ENCODE peak calls at places on chromosomes 7 and 10, in ten cellular contexts. V is lung, Y is PC-9, J is astrocyte of the spinal cord, F is fibroblast of pulmonary artery, L is fibroblast of villous mesenchyme, R is cardiac muscle cell, E is SK-N-SH, Z is colonic mucosa, C is endothelial cell of umbilical vein. A is an unnamed sample.

GRCh38 chr7:45233249-45233775 is 75.7 kb downstream of the RAMP3 start:
- DNase-seq in V (no peak), Y (no peak), J (no peak), F (no peak), L (no peak), R (no peak), E (no peak), Z (no peak), C (no peak), A (no peak)

GRCh38 chr7:95687759-95688343 is 84.5 kb upstream of the DYNC1I1 start:
- DNase-seq in V (no peak), Y (peak; percentile 21), J (peak; percentile 30), F (peak; percentile 67), L (peak; percentile 41), R (peak; percentile 47), E (no peak), Z (no peak), C (peak; percentile 29), A (peak; percentile 35)

GRCh38 chr10:89502556-89502955 is 32.8 kb downstream of the SLC16A12 start:
- DNase-seq in V (no peak), Y (no peak), J (peak; percentile 63), F (peak; percentile 73), L (no peak), R (no peak), E (no peak), Z (no peak), C (peak; percentile 15), A (no peak)

GRCh38 chr10:124650820-124651401 is 93.3 kb downstream of the FAM53B start:
- DNase-seq in V (no peak), Y (no peak), J (no peak), F (no peak), L (no peak), R (no peak), E (no peak), Z (no peak), C (no peak), A (no peak)

GRCh38 chr7:42914009-42914725 is 2.3 kb upstream of the C7orf25 start:
- DNase-seq in V (no peak), Y (no peak), J (peak; percentile 2), F (peak; percentile 94), L (peak; percentile 86), R (no peak), E (no peak), Z (no peak), C (peak; percentile 64), A (no peak)

GRCh38 chr10:23038172-23038571 is 57.2 kb upstream of the MSRB2 start:
- DNase-seq in V (no peak), Y (no peak), J (no peak), F (no peak), L (no peak), R (no peak), E (no peak), Z (no peak), C (no peak), A (no peak)

GRCh38 chr7:47291461-47292051 is 290.4 kb downstream of the TNS3 start:
- DNase-seq in V (no peak), Y (peak; percentile 44), J (peak; percentile 93), F (peak; percentile 84), L (peak; percentile 92), R (no peak), E (no peak), Z (peak; percentile 19), C (peak; percentile 62), A (peak; percentile 50)

GRCh38 chr7:94449151-94449725 is 54.5 kb downstream of the COL1A2 start:
- DNase-seq in V (no peak), Y (no peak), J (peak; percentile 60), F (peak; percentile 75), L (peak; percentile 57), R (peak; percentile 59), E (peak; percentile 49), Z (no peak), C (peak; percentile 51), A (no peak)

GRCh38 chr10:43785252-43785651 is 136.6 kb upstream of the ZNF32 start:
- DNase-seq in V (no peak), Y (no peak), J (no peak), F (peak; percentile 30), L (no peak), R (no peak), E (no peak), Z (no peak), C (peak; percentile 21), A (no peak)
- TF ChIP-seq CTCF in V (no peak), Y (no peak), J (no peak), F (peak; percentile 24), L (peak; percentile 21), R (peak; percentile 29), E (no peak), Z (no peak), C (no peak), A (no peak)

GRCh38 chr10:79203833-79204232 is 135.1 kb downstream of the ZMIZ1 start:
- DNase-seq in V (no peak), Y (no peak), J (no peak), F (no peak), L (no peak), R (peak; percentile 78), E (peak; percentile 92), Z (no peak), C (no peak), A (no peak)
- TF ChIP-seq CTCF in V (no peak), Y (no peak), J (no peak), F (no peak), L (no peak), R (no peak), E (no peak), Z (no peak), C (no peak), A (no peak)

GRCh38 chr7:7761340-7761973 is 43.0 kb upstream of the RPA3 start:
- DNase-seq in V (no peak), Y (no peak), J (peak; percentile 78), F (peak; percentile 74), L (peak; percentile 72), R (no peak), E (no peak), Z (no peak), C (peak; percentile 58), A (no peak)
- TF ChIP-seq CTCF in V (no peak), Y (peak; percentile 59), J (peak; percentile 13), F (peak; percentile 35), L (peak; percentile 33), R (peak; percentile 25), E (peak; percentile 69), Z (no peak), C (no peak), A (no peak)

GRCh38 chr7:154579711-154580110 is 423.2 kb downstream of the PAXIP1 start:
- DNase-seq in V (peak; percentile 21), Y (no peak), J (no peak), F (no peak), L (no peak), R (no peak), E (no peak), Z (no peak), C (no peak), A (no peak)
- TF ChIP-seq CTCF in V (no peak), Y (no peak), J (no peak), F (no peak), L (no peak), R (no peak), E (no peak), Z (no peak), C (no peak), A (no peak)

DNA sequence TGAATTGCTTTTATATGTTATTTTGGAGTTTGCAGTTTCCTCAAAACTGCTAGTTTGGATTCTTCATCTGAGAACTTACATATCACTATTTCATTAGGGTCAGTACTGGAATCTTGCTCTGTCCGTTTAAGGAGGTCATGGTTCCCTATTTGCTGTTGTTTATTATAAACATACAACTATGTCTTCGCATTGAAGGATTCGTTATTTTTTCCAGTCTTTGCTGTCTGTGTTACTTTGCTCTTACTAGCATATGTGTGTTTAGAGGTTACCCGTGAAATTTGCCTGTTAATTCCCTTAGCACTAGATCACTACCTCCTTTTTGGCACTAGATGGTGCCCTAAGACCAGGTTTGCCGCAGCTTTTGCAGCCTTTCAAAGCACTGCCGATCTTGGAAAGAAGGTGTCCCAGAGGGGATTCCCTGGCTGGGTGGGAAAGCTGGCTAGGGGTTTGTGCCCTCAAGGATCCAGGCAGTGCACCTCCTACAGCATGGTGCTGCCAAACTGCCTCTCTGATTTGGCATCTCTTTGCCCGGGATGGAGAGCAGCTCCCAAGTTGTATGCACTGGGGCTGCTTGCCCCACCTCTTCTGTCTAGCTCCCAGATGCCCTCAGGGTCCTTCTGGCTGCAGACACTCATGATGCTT is 103.1 kb upstream of the APBB1IP start:
- DNase-seq in V (peak; percentile 50), Y (peak; percentile 28), J (peak; percentile 55), F (peak; percentile 71), L (peak; percentile 65), R (peak; percentile 67), E (peak; percentile 43), Z (peak; percentile 45), C (peak; percentile 28), A (peak; percentile 56)
- TF ChIP-seq CTCF in V (peak; percentile 75), Y (peak; percentile 70), J (peak; percentile 68), F (peak; percentile 75), L (peak; percentile 72), R (peak; percentile 67), E (peak; percentile 76), Z (peak; percentile 68), C (peak; percentile 31), A (peak; percentile 85)

GRCh38 chr7:76069238-76069638 is 21.3 kb downstream of the MDH2 start:
- DNase-seq in V (peak; percentile 77), Y (peak; percentile 81), J (peak; percentile 91), F (peak; percentile 93), L (peak; percentile 96), R (peak; percentile 58), E (peak; percentile 46), Z (peak; percentile 68), C (peak; percentile 61), A (peak; percentile 47)
- TF ChIP-seq CTCF in V (no peak), Y (peak; percentile 70), J (peak; percentile 36), F (peak; percentile 51), L (peak; percentile 65), R (peak; percentile 42), E (peak; percentile 63), Z (no peak), C (peak; percentile 20), A (no peak)

DNA sequence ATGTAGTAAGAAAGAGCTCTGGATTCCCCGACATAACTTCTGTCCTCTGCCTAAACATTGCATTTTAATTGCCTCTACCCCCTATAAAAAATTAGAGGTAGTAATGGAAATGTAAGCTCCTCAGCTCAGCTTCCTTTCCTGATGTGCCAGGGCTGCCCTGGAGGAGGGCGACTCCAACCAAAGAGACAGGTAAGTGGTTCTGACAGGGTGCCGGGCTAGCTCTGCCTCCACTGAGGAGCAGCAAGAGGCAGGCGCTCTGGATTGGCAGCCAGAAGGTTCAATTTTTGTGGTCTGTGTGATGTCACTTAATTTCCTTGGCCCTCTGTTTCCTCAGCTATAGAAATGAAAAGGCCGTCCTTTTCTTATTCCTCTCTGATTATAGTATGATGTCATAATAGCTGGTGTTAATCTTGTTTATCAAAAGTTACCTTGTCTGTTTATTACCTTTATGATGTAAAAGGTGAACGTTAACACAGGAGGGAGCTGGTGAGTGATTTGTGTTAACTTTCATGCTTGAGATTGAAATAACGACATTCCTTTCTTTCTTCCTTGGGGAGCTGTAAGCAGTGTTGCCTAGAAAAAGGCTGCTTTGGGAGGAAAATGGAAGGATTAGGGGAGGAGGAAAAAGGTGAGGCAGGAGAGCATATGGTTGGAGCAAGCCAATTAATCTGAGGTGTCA is 51.8 kb downstream of the ANLN start:
- DNase-seq in V (no peak), Y (no peak), J (no peak), F (no peak), L (no peak), R (no peak), E (no peak), Z (no peak), C (no peak), A (no peak)
- TF ChIP-seq CTCF in V (no peak), Y (no peak), J (no peak), F (no peak), L (no peak), R (no peak), E (peak; percentile 14), Z (no peak), C (no peak), A (peak; percentile 5)